ENCODE peak calls at places on chromosomes 1 and 21, in eight cellular contexts. Q, R, U, C, G, Y, K and B are unnamed samples.

GRCh38 chr1:99645199-99645598 is 714 bp upstream of the PALMD start:
- DNase-seq in Q (peak; percentile 69), R (no peak), U (no peak), C (no peak), G (no peak), Y (peak; percentile 32), K (no peak), B (no peak)

GRCh38 chr1:239723821-239724367 is 337.5 kb downstream of the CHRM3 start:
- DNase-seq in Q (no peak), R (no peak), U (no peak), C (no peak), G (no peak), Y (no peak), K (no peak), B (no peak)

GRCh38 chr1:93171549-93172050 is 8.6 kb downstream of the TMED5 start:
- DNase-seq in Q (peak; percentile 36), R (no peak), U (no peak), C (no peak), G (no peak), Y (no peak), K (no peak), B (no peak)

GRCh38 chr1:16171314-16172223 is 15.7 kb upstream of the EPHA2 start:
- DNase-seq in Q (no peak), R (no peak), U (no peak), C (no peak), G (no peak), Y (no peak), K (no peak), B (no peak)

GRCh38 chr1:207312604-207312920 is 8.9 kb upstream of the CD55 start:
- DNase-seq in Q (no peak), R (no peak), U (no peak), C (no peak), G (no peak), Y (no peak), K (no peak), B (no peak)

GRCh38 chr1:92211166-92211565 is 6.5 kb upstream of the C1orf146 start:
- DNase-seq in Q (peak; percentile 63), R (no peak), U (no peak), C (no peak), G (no peak), Y (no peak), K (no peak), B (no peak)

GRCh38 chr1:235998812-235999211 is 66.1 kb downstream of the NID1 start:
- DNase-seq in Q (peak; percentile 30), R (no peak), U (no peak), C (no peak), G (peak; percentile 38), Y (no peak), K (no peak), B (no peak)

GRCh38 chr1:155062702-155063411 is 683 bp upstream of the EFNA4 start:
- DNase-seq in Q (peak; percentile 33), R (peak; percentile 75), U (peak; percentile 88), C (no peak), G (peak; percentile 67), Y (peak; percentile 74), K (no peak), B (peak; percentile 87)

GRCh38 chr1:187070076-187070475 is 241.3 kb downstream of the PLA2G4A start:
- DNase-seq in Q (peak; percentile 3), R (no peak), U (no peak), C (no peak), G (no peak), Y (no peak), K (no peak), B (no peak)

GRCh38 chr1:66570196-66570595 is 36.2 kb downstream of the SGIP1 start:
- DNase-seq in Q (peak; percentile 17), R (no peak), U (no peak), C (no peak), G (no peak), Y (peak; percentile 51), K (no peak), B (no peak)

GRCh38 chr21:29296452-29296851 is 2.3 kb upstream of the BACH1 start:
- DNase-seq in Q (no peak), R (no peak), U (no peak), C (no peak), G (no peak), Y (no peak), K (no peak), B (no peak)

GRCh38 chr1:203128691-203129500 is 1.4 kb downstream of the ADORA1 start:
- DNase-seq in Q (no peak), R (no peak), U (no peak), C (no peak), G (no peak), Y (peak; percentile 22), K (no peak), B (no peak)

GRCh38 chr1:109024651-109025050 is 17.3 kb downstream of the WDR47 start:
- DNase-seq in Q (peak; percentile 12), R (no peak), U (no peak), C (no peak), G (no peak), Y (no peak), K (no peak), B (no peak)

GRCh38 chr1:179910934-179911333 is 28.8 kb downstream of the TOR1AIP1 start:
- DNase-seq in Q (no peak), R (no peak), U (no peak), C (no peak), G (no peak), Y (no peak), K (no peak), B (no peak)

GRCh38 chr1:87074001-87074795 is 159.8 kb downstream of the HS2ST1 start:
- DNase-seq in Q (no peak), R (no peak), U (no peak), C (no peak), G (no peak), Y (no peak), K (no peak), B (no peak)

GRCh38 chr1:186220101-186220500 is 155.0 kb downstream of the TPR start:
- DNase-seq in Q (no peak), R (no peak), U (no peak), C (no peak), G (no peak), Y (no peak), K (no peak), B (no peak)

GRCh38 chr1:29638281-29638680 is 402.0 kb downstream of the PTPRU start:
- DNase-seq in Q (no peak), R (no peak), U (no peak), C (no peak), G (no peak), Y (no peak), K (no peak), B (no peak)

GRCh38 chr1:29129916-29130315 is 6.2 kb upstream of the TMEM200B start:
- DNase-seq in Q (peak; percentile 62), R (no peak), U (no peak), C (no peak), G (no peak), Y (no peak), K (no peak), B (no peak)

GRCh38 chr1:27397749-27398148 is 5.3 kb downstream of the GPR3 start:
- DNase-seq in Q (no peak), R (no peak), U (peak; percentile 72), C (no peak), G (no peak), Y (no peak), K (no peak), B (no peak)

GRCh38 chr1:178490136-178490535 is 6.6 kb downstream of the CLEC20A start:
- DNase-seq in Q (no peak), R (no peak), U (no peak), C (no peak), G (no peak), Y (no peak), K (no peak), B (no peak)

GRCh38 chr1:17696417-17697301 is 58.5 kb upstream of the ACTL8 start:
- DNase-seq in Q (peak; percentile 77), R (peak; percentile 55), U (peak; percentile 88), C (no peak), G (no peak), Y (peak; percentile 72), K (no peak), B (peak; percentile 36)

GRCh38 chr1:212967767-212968166 is 17.4 kb downstream of the VASH2 start:
- DNase-seq in Q (peak; percentile 66), R (peak; percentile 91), U (peak; percentile 91), C (no peak), G (no peak), Y (peak; percentile 56), K (peak; percentile 17), B (peak; percentile 76)

GRCh38 chr1:204940591-204940990 is 69.9 kb downstream of the NFASC start:
- DNase-seq in Q (peak; percentile 7), R (no peak), U (no peak), C (no peak), G (no peak), Y (no peak), K (no peak), B (no peak)

GRCh38 chr1:236394905-236395779 is 1.1 kb downstream of the EDARADD start:
- DNase-seq in Q (peak; percentile 63), R (peak; percentile 25), U (peak; percentile 77), C (no peak), G (peak; percentile 56), Y (peak; percentile 6), K (no peak), B (peak; percentile 70)

GRCh38 chr1:25192154-25192553 is 40.1 kb downstream of the SYF2 start:
- DNase-seq in Q (no peak), R (no peak), U (no peak), C (no peak), G (no peak), Y (no peak), K (no peak), B (no peak)

GRCh38 chr21:44618504-44618903 is 6.6 kb downstream of the KRTAP10-8 start:
- DNase-seq in Q (peak; percentile 7), R (no peak), U (peak; percentile 57), C (no peak), G (no peak), Y (no peak), K (no peak), B (no peak)

GRCh38 chr1:116808476-116809180 is 54.4 kb downstream of the CD2 start:
- DNase-seq in Q (no peak), R (no peak), U (no peak), C (no peak), G (no peak), Y (no peak), K (no peak), B (no peak)

GRCh38 chr1:94335447-94335846 is 82.7 kb upstream of the ABCD3 start:
- DNase-seq in Q (no peak), R (no peak), U (no peak), C (no peak), G (no peak), Y (no peak), K (no peak), B (no peak)

GRCh38 chr1:213340593-213340992 is 289.6 kb downstream of the RPS6KC1 start:
- DNase-seq in Q (no peak), R (no peak), U (no peak), C (no peak), G (no peak), Y (no peak), K (no peak), B (no peak)

GRCh38 chr1:15916916-15917315 is 59.0 kb downstream of the ZBTB17 start:
- DNase-seq in Q (no peak), R (no peak), U (no peak), C (no peak), G (peak; percentile 27), Y (no peak), K (no peak), B (no peak)

GRCh38 chr1:234216116-234216703 is 157.0 kb upstream of the COA6 start:
- DNase-seq in Q (no peak), R (no peak), U (no peak), C (no peak), G (no peak), Y (no peak), K (no peak), B (no peak)

GRCh38 chr21:38929137-38929536 is 123.4 kb downstream of the ETS2 start:
- DNase-seq in Q (no peak), R (no peak), U (no peak), C (peak; percentile 30), G (no peak), Y (no peak), K (no peak), B (no peak)

GRCh38 chr1:49765034-49765433 is 258.7 kb downstream of the AGBL4 start:
- DNase-seq in Q (no peak), R (peak; percentile 38), U (peak; percentile 1), C (no peak), G (no peak), Y (no peak), K (peak; percentile 35), B (no peak)

GRCh38 chr1:57217905-57218304 is 206.0 kb downstream of the DAB1 start:
- DNase-seq in Q (no peak), R (no peak), U (no peak), C (no peak), G (no peak), Y (no peak), K (no peak), B (no peak)